ENCODE peak calls at places on chromosome 13, in ten cellular contexts. G is GM23338; N is AG04449; Y is RKO; H is astrocyte of the spinal cord; X is stimulated activated CD4-positive, alpha-beta T cell treated with anti-CD3 and anti-CD28 coated beads, Interleukin-2, amount 100 ng/mL, for 48 hours; K is LoVo; S is HTR-8/SVneo; I is HFFc6; C is stimulated activated CD8-positive, alpha-beta memory T cell treated with anti-CD3 and anti-CD28 coated beads, Interleukin-2, amount 100 ng/mL, for 48 hours. J is an unnamed sample.

GRCh38 chr13:107765724-107766436 is 449.5 kb downstream of the LIG4 start:
- DNase-seq in G (no peak), N (no peak), Y (no peak), H (peak), X (no peak), K (no peak), S (no peak), I (no peak), C (no peak), J (no peak)

GRCh38 chr13:33606692-33607091 is 211.3 kb upstream of the RFC3 start:
- DNase-seq in G (peak), N (no peak), Y (no peak), H (peak), X (no peak), K (no peak), S (no peak), I (no peak), C (no peak), J (no peak)

GRCh38 chr13:109672545-109672944 is 113.8 kb downstream of the IRS2 start:
- DNase-seq in G (no peak), N (peak), Y (no peak), H (no peak), X (no peak), K (no peak), S (no peak), I (peak), C (no peak), J (no peak)

GRCh38 chr13:44368062-44368591 is 5.5 kb upstream of the SERP2 start:
- DNase-seq in G (no peak), N (peak), Y (no peak), H (peak), X (no peak), K (peak), S (no peak), I (peak), C (no peak), J (no peak)

GRCh38 chr13:78679329-78679728 is 20.4 kb upstream of the OBI1 start:
- DNase-seq in G (no peak), N (no peak), Y (no peak), H (no peak), X (no peak), K (no peak), S (no peak), I (no peak), C (no peak), J (no peak)

GRCh38 chr13:97621631-97622030 is 187.7 kb downstream of the RAP2A start:
- DNase-seq in G (peak), N (no peak), Y (no peak), H (no peak), X (no peak), K (no peak), S (no peak), I (no peak), C (no peak), J (no peak)

GRCh38 chr13:85386424-85386823 is 412.8 kb downstream of the SLITRK6 start:
- DNase-seq in G (no peak), N (no peak), Y (no peak), H (peak), X (no peak), K (no peak), S (no peak), I (no peak), C (no peak), J (no peak)

GRCh38 chr13:99522288-99522687 is 21.0 kb downstream of the TM9SF2 start:
- DNase-seq in G (no peak), N (peak), Y (no peak), H (no peak), X (no peak), K (no peak), S (no peak), I (no peak), C (no peak), J (no peak)

GRCh38 chr13:73521291-73521626 is 462.5 kb downstream of the KLF5 start:
- DNase-seq in G (no peak), N (no peak), Y (no peak), H (no peak), X (no peak), K (peak), S (no peak), I (no peak), C (no peak), J (no peak)

GRCh38 chr13:33639158-33639557 is 178.8 kb upstream of the RFC3 start:
- DNase-seq in G (no peak), N (peak), Y (no peak), H (no peak), X (no peak), K (no peak), S (no peak), I (peak), C (no peak), J (no peak)

GRCh38 chr13:111114362-111115050 is 604 bp upstream of the ARHGEF7 start:
- DNase-seq in G (peak), N (no peak), Y (no peak), H (no peak), X (no peak), K (no peak), S (no peak), I (peak), C (no peak), J (no peak)

GRCh38 chr13:104466016-104466415 is 1399.8 kb upstream of the SLC10A2 start:
- DNase-seq in G (no peak), N (no peak), Y (no peak), H (no peak), X (no peak), K (no peak), S (no peak), I (no peak), C (no peak), J (no peak)

GRCh38 chr13:74015137-74015536 is 119.1 kb downstream of the KLF12 start:
- DNase-seq in G (peak), N (no peak), Y (peak), H (no peak), X (no peak), K (no peak), S (no peak), I (peak), C (no peak), J (no peak)

GRCh38 chr13:108902557-108903155 is 273.2 kb downstream of the MYO16 start:
- DNase-seq in G (no peak), N (no peak), Y (no peak), H (no peak), X (no peak), K (no peak), S (no peak), I (no peak), C (no peak), J (no peak)

GRCh38 chr13:31221057-31221456 is 21.3 kb downstream of the B3GLCT start:
- DNase-seq in G (no peak), N (no peak), Y (no peak), H (no peak), X (no peak), K (no peak), S (no peak), I (no peak), C (no peak), J (no peak)

GRCh38 chr13:95800455-95800854 is 123.5 kb downstream of the DNAJC3 start:
- DNase-seq in G (no peak), N (no peak), Y (no peak), H (no peak), X (no peak), K (no peak), S (no peak), I (no peak), C (no peak), J (no peak)

GRCh38 chr13:55615080-55615479 is 1525.6 kb upstream of the PRR20A start:
- DNase-seq in G (no peak), N (no peak), Y (no peak), H (no peak), X (no peak), K (no peak), S (no peak), I (no peak), C (no peak), J (no peak)

GRCh38 chr13:75316427-75316826 is 165.5 kb downstream of the TBC1D4 start:
- DNase-seq in G (no peak), N (no peak), Y (no peak), H (no peak), X (no peak), K (no peak), S (no peak), I (no peak), C (no peak), J (no peak)

GRCh38 chr13:41384749-41385503 is 72.4 kb upstream of the RGCC start:
- DNase-seq in G (peak), N (no peak), Y (peak), H (peak), X (no peak), K (no peak), S (no peak), I (no peak), C (no peak), J (no peak)

GRCh38 chr13:41137951-41138350 is 5.3 kb upstream of the KBTBD6 start:
- DNase-seq in G (no peak), N (no peak), Y (no peak), H (peak), X (no peak), K (peak), S (no peak), I (peak), C (no peak), J (no peak)

GRCh38 chr13:105679832-105680231 is 855.6 kb downstream of the EFNB2 start:
- DNase-seq in G (no peak), N (no peak), Y (peak), H (no peak), X (no peak), K (no peak), S (no peak), I (no peak), C (no peak), J (no peak)

GRCh38 chr13:30388401-30389283 is 33.7 kb upstream of the UBE2L5 start:
- DNase-seq in G (peak), N (no peak), Y (no peak), H (no peak), X (no peak), K (no peak), S (no peak), I (no peak), C (no peak), J (no peak)

GRCh38 chr13:103883152-103883551 is 816.9 kb upstream of the SLC10A2 start:
- DNase-seq in G (peak), N (peak), Y (peak), H (peak), X (no peak), K (peak), S (peak), I (peak), C (no peak), J (peak)

GRCh38 chr13:96844195-96844594 is 150.1 kb downstream of the OXGR1 start:
- DNase-seq in G (no peak), N (no peak), Y (no peak), H (no peak), X (no peak), K (no peak), S (no peak), I (no peak), C (no peak), J (no peak)

GRCh38 chr13:47933688-47934011 is 67.4 kb downstream of the SUCLA2 start:
- DNase-seq in G (no peak), N (no peak), Y (no peak), H (peak), X (no peak), K (no peak), S (no peak), I (no peak), C (no peak), J (no peak)

GRCh38 chr13:35475131-35475959 is 1.1 kb downstream of the MAB21L1 start:
- DNase-seq in G (peak), N (no peak), Y (no peak), H (peak), X (no peak), K (no peak), S (no peak), I (peak), C (no peak), J (no peak)

GRCh38 chr13:113084094-113084942 is 21.3 kb upstream of the F7 start:
- DNase-seq in G (peak), N (no peak), Y (no peak), H (no peak), X (no peak), K (no peak), S (no peak), I (no peak), C (no peak), J (no peak)

GRCh38 chr13:50646070-50646469 is 197.4 kb downstream of the DLEU7 start:
- DNase-seq in G (no peak), N (no peak), Y (no peak), H (peak), X (no peak), K (no peak), S (no peak), I (no peak), C (no peak), J (no peak)

J was measured in hypothalamus.